ENCODE peak calls at places on chromosomes 1 and 21, in nine cellular contexts. One of them, this sample, is unnamed.

GRCh38 chr1:53330819-53331218 is 2.9 kb upstream of the LRP8 start:
- DNase-seq in AG09319: no peak
- DNase-seq in AG04450: no peak
- DNase-seq in B cell: no peak
- DNase-seq in spleen: peak
- DNase-seq in tibial artery: peak
- DNase-seq in GM13977: no peak
- DNase-seq in kidney: peak
- DNase-seq in upper lobe of right lung: peak
- DNase-seq in this sample: no peak

GRCh38 chr1:172951728-172952365 is 98.9 kb downstream of the TNFSF18 start:
- DNase-seq in AG09319: no peak
- DNase-seq in GM13977: no peak
- DNase-seq in kidney: peak
- DNase-seq in B cell: no peak
- DNase-seq in tibial artery: no peak
- DNase-seq in upper lobe of right lung: no peak
- DNase-seq in AG04450: no peak
- DNase-seq in spleen: no peak
- DNase-seq in this sample: no peak

GRCh38 chr1:44785501-44786137 is 2.4 kb downstream of the BEST4 start:
- DNase-seq in B cell: no peak
- DNase-seq in spleen: peak
- DNase-seq in tibial artery: no peak
- DNase-seq in GM13977: peak
- DNase-seq in AG09319: no peak
- DNase-seq in AG04450: no peak
- DNase-seq in upper lobe of right lung: no peak
- DNase-seq in kidney: no peak
- DNase-seq in this sample: no peak

GRCh38 chr1:178538192-178538916 is 25.4 kb downstream of the TEX35 start:
- DNase-seq in tibial artery: no peak
- DNase-seq in AG09319: no peak
- DNase-seq in kidney: no peak
- DNase-seq in B cell: no peak
- DNase-seq in upper lobe of right lung: no peak
- DNase-seq in AG04450: no peak
- DNase-seq in spleen: no peak
- DNase-seq in GM13977: no peak
- DNase-seq in this sample: no peak

GRCh38 chr1:214658785-214659184 is 55.8 kb downstream of the CENPF start:
- DNase-seq in B cell: no peak
- DNase-seq in AG09319: peak
- DNase-seq in kidney: no peak
- DNase-seq in tibial artery: no peak
- DNase-seq in upper lobe of right lung: no peak
- DNase-seq in spleen: no peak
- DNase-seq in AG04450: no peak
- DNase-seq in GM13977: no peak
- DNase-seq in this sample: no peak

GRCh38 chr1:67053535-67053784 is 488 bp downstream of the SLC35D1 start:
- DNase-seq in GM13977: no peak
- DNase-seq in spleen: no peak
- DNase-seq in tibial artery: peak
- DNase-seq in B cell: no peak
- DNase-seq in AG04450: no peak
- DNase-seq in upper lobe of right lung: peak
- DNase-seq in AG09319: no peak
- DNase-seq in kidney: no peak
- DNase-seq in this sample: peak

GRCh38 chr1:212611000-212611636 is 2.6 kb downstream of the ATF3 start:
- DNase-seq in GM13977: no peak
- DNase-seq in kidney: no peak
- DNase-seq in B cell: no peak
- DNase-seq in AG09319: no peak
- DNase-seq in AG04450: no peak
- DNase-seq in tibial artery: no peak
- DNase-seq in spleen: no peak
- DNase-seq in upper lobe of right lung: no peak
- DNase-seq in this sample: no peak

GRCh38 chr1:47395433-47395832 is 20.7 kb upstream of the FOXE3 start:
- DNase-seq in B cell: no peak
- DNase-seq in AG09319: no peak
- DNase-seq in spleen: no peak
- DNase-seq in kidney: no peak
- DNase-seq in upper lobe of right lung: no peak
- DNase-seq in AG04450: no peak
- DNase-seq in GM13977: no peak
- DNase-seq in tibial artery: no peak
- DNase-seq in this sample: no peak

GRCh38 chr1:45508295-45509151 is 8.4 kb downstream of the MMACHC start:
- DNase-seq in GM13977: no peak
- DNase-seq in AG09319: no peak
- DNase-seq in tibial artery: no peak
- DNase-seq in upper lobe of right lung: no peak
- DNase-seq in B cell: no peak
- DNase-seq in AG04450: no peak
- DNase-seq in kidney: no peak
- DNase-seq in spleen: no peak
- DNase-seq in this sample: no peak

GRCh38 chr1:44512313-44512885 is 107.3 kb downstream of the RNF220 start:
- DNase-seq in B cell: no peak
- DNase-seq in spleen: no peak
- DNase-seq in tibial artery: no peak
- DNase-seq in AG04450: no peak
- DNase-seq in AG09319: no peak
- DNase-seq in upper lobe of right lung: no peak
- DNase-seq in GM13977: no peak
- DNase-seq in kidney: no peak
- DNase-seq in this sample: no peak

GRCh38 chr1:38127432-38127831 is 80.8 kb upstream of the POU3F1 start:
- DNase-seq in AG09319: no peak
- DNase-seq in AG04450: no peak
- DNase-seq in spleen: no peak
- DNase-seq in B cell: no peak
- DNase-seq in tibial artery: no peak
- DNase-seq in kidney: no peak
- DNase-seq in upper lobe of right lung: no peak
- DNase-seq in GM13977: no peak
- DNase-seq in this sample: no peak

GRCh38 chr1:115114308-115114707 is 25.0 kb upstream of the TSPAN2 start:
- DNase-seq in spleen: no peak
- DNase-seq in GM13977: no peak
- DNase-seq in AG04450: no peak
- DNase-seq in upper lobe of right lung: no peak
- DNase-seq in B cell: no peak
- DNase-seq in tibial artery: no peak
- DNase-seq in kidney: peak
- DNase-seq in AG09319: no peak
- DNase-seq in this sample: no peak

GRCh38 chr1:232667094-232667780 is 37.3 kb upstream of the SIPA1L2 start:
- DNase-seq in kidney: no peak
- DNase-seq in AG04450: no peak
- DNase-seq in upper lobe of right lung: no peak
- DNase-seq in GM13977: no peak
- DNase-seq in B cell: no peak
- DNase-seq in spleen: no peak
- DNase-seq in AG09319: no peak
- DNase-seq in tibial artery: no peak
- DNase-seq in this sample: no peak

GRCh38 chr1:187513190-187513589 is 684.4 kb downstream of the PLA2G4A start:
- DNase-seq in B cell: no peak
- DNase-seq in AG09319: no peak
- DNase-seq in AG04450: no peak
- DNase-seq in upper lobe of right lung: no peak
- DNase-seq in spleen: no peak
- DNase-seq in kidney: no peak
- DNase-seq in GM13977: no peak
- DNase-seq in tibial artery: no peak
- DNase-seq in this sample: no peak
- TF ChIP-seq CTCF in B cell: no peak
- TF ChIP-seq CTCF in AG09319: no peak
- TF ChIP-seq CTCF in AG04450: no peak
- TF ChIP-seq CTCF in upper lobe of right lung: no peak
- TF ChIP-seq CTCF in spleen: no peak
- TF ChIP-seq CTCF in kidney: no peak
- TF ChIP-seq CTCF in GM13977: no peak
- TF ChIP-seq CTCF in tibial artery: no peak
- TF ChIP-seq CTCF in this sample: no peak

DNA sequence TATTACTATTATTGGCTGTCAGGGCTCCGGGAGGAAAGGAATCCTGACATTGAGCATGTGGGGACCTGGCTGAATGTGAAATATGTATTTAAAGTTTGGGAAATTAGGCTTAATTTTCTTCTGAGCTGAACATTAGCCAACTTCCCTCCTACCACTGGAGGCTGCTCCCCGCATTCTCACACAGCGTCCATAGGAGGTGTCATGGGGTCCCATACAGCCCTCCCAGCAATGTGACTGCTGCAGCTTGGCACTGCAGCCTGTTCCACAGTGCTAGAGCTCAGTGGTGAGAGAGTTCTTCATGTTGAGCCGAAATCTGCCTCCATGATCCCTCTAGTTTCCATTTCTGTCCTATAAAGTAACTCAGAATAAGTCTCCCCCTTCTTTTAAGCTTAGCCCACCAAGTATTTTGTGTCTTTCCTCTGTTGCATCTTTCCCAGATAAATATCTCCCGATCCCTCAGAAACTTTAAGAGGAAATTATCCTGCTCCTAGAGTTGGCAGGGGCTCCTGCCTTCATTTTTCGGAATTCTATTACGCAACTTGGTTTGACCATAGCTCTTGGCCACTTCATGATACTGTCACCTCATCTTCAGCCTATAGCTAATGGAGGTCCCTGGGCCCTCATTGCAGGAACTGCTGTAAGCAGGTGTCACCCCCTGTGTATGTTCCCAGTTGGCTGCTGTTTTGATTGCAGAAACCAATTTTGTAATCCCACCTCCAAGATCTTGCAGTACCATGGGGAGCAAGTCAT is 2.0 kb downstream of the FCRL6 start:
- DNase-seq in GM13977: no peak
- DNase-seq in AG09319: no peak
- DNase-seq in upper lobe of right lung: no peak
- DNase-seq in spleen: no peak
- DNase-seq in kidney: no peak
- DNase-seq in B cell: no peak
- DNase-seq in tibial artery: no peak
- DNase-seq in AG04450: no peak
- DNase-seq in this sample: no peak
- TF ChIP-seq CTCF in GM13977: no peak
- TF ChIP-seq CTCF in AG09319: no peak
- TF ChIP-seq CTCF in upper lobe of right lung: no peak
- TF ChIP-seq CTCF in spleen: no peak
- TF ChIP-seq CTCF in kidney: no peak
- TF ChIP-seq CTCF in B cell: no peak
- TF ChIP-seq CTCF in tibial artery: no peak
- TF ChIP-seq CTCF in AG04450: no peak
- TF ChIP-seq CTCF in this sample: no peak

GRCh38 chr21:31343680-31344480 is at the start of gene TIAM1:
- DNase-seq in AG09319: no peak
- DNase-seq in AG04450: no peak
- DNase-seq in tibial artery: peak
- DNase-seq in upper lobe of right lung: peak
- DNase-seq in spleen: no peak
- DNase-seq in B cell: no peak
- DNase-seq in GM13977: no peak
- DNase-seq in kidney: no peak
- DNase-seq in this sample: no peak
- TF ChIP-seq CTCF in AG09319: no peak
- TF ChIP-seq CTCF in AG04450: no peak
- TF ChIP-seq CTCF in tibial artery: no peak
- TF ChIP-seq CTCF in upper lobe of right lung: no peak
- TF ChIP-seq CTCF in spleen: no peak
- TF ChIP-seq CTCF in B cell: no peak
- TF ChIP-seq CTCF in GM13977: no peak
- TF ChIP-seq CTCF in kidney: no peak
- TF ChIP-seq CTCF in this sample: no peak

GRCh38 chr1:119330062-119330939 is 38.3 kb upstream of the HAO2 start:
- DNase-seq in spleen: no peak
- DNase-seq in GM13977: no peak
- DNase-seq in kidney: no peak
- DNase-seq in tibial artery: no peak
- DNase-seq in B cell: no peak
- DNase-seq in AG09319: no peak
- DNase-seq in upper lobe of right lung: no peak
- DNase-seq in AG04450: no peak
- DNase-seq in this sample: no peak

GRCh38 chr1:119329521-119329920 is 39.1 kb upstream of the HAO2 start:
- DNase-seq in GM13977: no peak
- DNase-seq in B cell: no peak
- DNase-seq in AG04450: no peak
- DNase-seq in kidney: no peak
- DNase-seq in spleen: no peak
- DNase-seq in upper lobe of right lung: no peak
- DNase-seq in tibial artery: no peak
- DNase-seq in AG09319: no peak
- DNase-seq in this sample: no peak

GRCh38 chr1:119327066-119327435 is 41.5 kb upstream of the HAO2 start:
- DNase-seq in B cell: no peak
- DNase-seq in spleen: no peak
- DNase-seq in kidney: no peak
- DNase-seq in tibial artery: no peak
- DNase-seq in upper lobe of right lung: no peak
- DNase-seq in AG09319: no peak
- DNase-seq in GM13977: no peak
- DNase-seq in AG04450: no peak
- DNase-seq in this sample: no peak

GRCh38 chr1:119326251-119326650 is 42.3 kb upstream of the HAO2 start:
- DNase-seq in B cell: no peak
- DNase-seq in spleen: no peak
- DNase-seq in upper lobe of right lung: no peak
- DNase-seq in tibial artery: no peak
- DNase-seq in AG04450: no peak
- DNase-seq in GM13977: no peak
- DNase-seq in AG09319: no peak
- DNase-seq in kidney: no peak
- DNase-seq in this sample: no peak

DNA sequence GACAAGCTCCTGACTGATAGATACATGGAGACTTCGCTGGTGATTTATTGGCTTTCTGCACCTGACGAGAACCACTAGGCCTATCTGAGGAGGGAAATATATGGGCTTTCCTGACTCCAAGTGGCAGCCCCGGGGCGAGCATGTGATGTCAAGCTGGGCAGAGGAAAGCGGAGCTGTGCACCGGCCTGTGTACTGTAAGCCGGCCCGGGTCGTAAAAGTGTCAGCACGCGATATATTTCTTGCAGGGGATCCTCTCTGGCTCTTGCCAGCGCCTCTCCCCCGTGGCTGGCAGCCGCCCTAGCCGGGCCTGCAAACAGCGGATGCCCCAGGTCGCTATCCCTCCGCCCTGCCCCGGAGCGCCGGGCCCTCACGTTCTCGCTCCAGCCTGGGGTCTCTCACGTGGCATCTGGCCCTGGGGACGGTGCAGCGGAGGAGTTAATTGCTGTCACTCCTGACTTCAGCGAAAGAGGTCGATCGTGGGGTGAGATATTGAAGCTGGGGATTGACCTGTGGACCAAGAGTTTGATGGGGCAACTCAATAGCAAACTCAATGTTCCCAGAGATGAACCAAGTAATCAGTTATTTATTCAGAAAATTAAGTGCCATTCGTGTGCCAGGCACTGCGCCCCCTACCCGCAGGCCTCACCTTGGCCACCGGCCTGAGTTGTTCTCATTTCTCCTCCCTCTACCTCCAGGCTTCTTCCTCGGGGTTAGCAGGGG is 41.0 kb upstream of the HAO2 start:
- DNase-seq in spleen: peak
- DNase-seq in kidney: peak
- DNase-seq in tibial artery: peak
- DNase-seq in upper lobe of right lung: peak
- DNase-seq in AG04450: no peak
- DNase-seq in B cell: peak
- DNase-seq in AG09319: no peak
- DNase-seq in GM13977: no peak
- DNase-seq in this sample: no peak
- TF ChIP-seq CTCF in spleen: peak
- TF ChIP-seq CTCF in kidney: peak
- TF ChIP-seq CTCF in tibial artery: no peak
- TF ChIP-seq CTCF in upper lobe of right lung: peak
- TF ChIP-seq CTCF in AG04450: peak
- TF ChIP-seq CTCF in B cell: peak
- TF ChIP-seq CTCF in AG09319: no peak
- TF ChIP-seq CTCF in GM13977: peak
- TF ChIP-seq CTCF in this sample: peak

This sample was measured in osteocyte.